ENCODE peak calls at places on chromosomes 6 and 20, in six cellular contexts. F is iris pigment epithelial cell, S is SK-N-SH, C is Ammon's horn, Y is activated T-cell treated with anti-CD3 and anti-CD28 coated beads for 1 hour, T is ELR. P is an unnamed sample.
A peak's percentile ranks its signal among the peaks of the same experiment; 100 is the strongest.

GRCh38 chr20:57094171-57094891 is 172.1 kb downstream of the BMP7 start:
- DNase-seq in F (no peak), S (no peak), C (no peak), Y (no peak), T (no peak), P (peak; percentile 42)

GRCh38 chr20:14478126-14478525 is 140.7 kb upstream of the FLRT3 start:
- DNase-seq in F (no peak), S (no peak), C (no peak), Y (no peak), T (no peak), P (no peak)

GRCh38 chr6:40349092-40349491 is 238.1 kb downstream of the LRFN2 start:
- DNase-seq in F (no peak), S (no peak), C (no peak), Y (no peak), T (no peak), P (peak; percentile 5)

GRCh38 chr6:73050706-73051105 is 174.6 kb downstream of the KHDC1L start:
- DNase-seq in F (peak; percentile 14), S (no peak), C (no peak), Y (no peak), T (no peak), P (no peak)

GRCh38 chr6:72149715-72150114 is 263.4 kb downstream of the RIMS1 start:
- DNase-seq in F (peak; percentile 6), S (no peak), C (no peak), Y (no peak), T (no peak), P (no peak)

GRCh38 chr6:5995705-5996686 is 10.7 kb downstream of the NRN1 start:
- DNase-seq in F (no peak), S (peak; percentile 88), C (peak; percentile 61), Y (no peak), T (peak; percentile 68), P (peak; percentile 88)

GRCh38 chr6:160379464-160379863 is 31.3 kb downstream of the SLC22A3 start:
- DNase-seq in F (peak; percentile 61), S (no peak), C (no peak), Y (no peak), T (peak; percentile 79), P (no peak)

GRCh38 chr20:49928411-49929141 is 7.6 kb upstream of the RNF114 start:
- DNase-seq in F (peak; percentile 91), S (peak; percentile 83), C (peak; percentile 90), Y (peak; percentile 80), T (peak; percentile 92), P (peak; percentile 87)

GRCh38 chr20:8853805-8854338 is 215.0 kb upstream of the PLCB4 start:
- DNase-seq in F (peak; percentile 83), S (peak; percentile 61), C (peak; percentile 87), Y (no peak), T (peak; percentile 86), P (no peak)

GRCh38 chr6:73739097-73739496 is 43.1 kb downstream of the CD109 start:
- DNase-seq in F (peak; percentile 71), S (peak; percentile 35), C (peak; percentile 81), Y (no peak), T (peak; percentile 77), P (no peak)

GRCh38 chr6:11653028-11653583 is 115.6 kb downstream of the TMEM170B start:
- DNase-seq in F (peak; percentile 93), S (no peak), C (no peak), Y (peak; percentile 19), T (peak; percentile 96), P (no peak)

GRCh38 chr6:44041461-44042260 is 85.6 kb downstream of the MRPL14 start:
- DNase-seq in F (peak; percentile 98), S (no peak), C (no peak), Y (no peak), T (peak; percentile 98), P (no peak)

GRCh38 chr20:2804921-2805681 is 4.7 kb upstream of the CPXM1 start:
- DNase-seq in F (no peak), S (peak; percentile 25), C (no peak), Y (no peak), T (peak; percentile 32), P (no peak)

GRCh38 chr6:11769244-11769643 is 9.4 kb downstream of the ADTRP start:
- DNase-seq in F (no peak), S (no peak), C (no peak), Y (no peak), T (peak; percentile 90), P (no peak)

P was measured in upper lobe of left lung.